ENCODE peak calls at places on chromosomes 2 and 18, in six cellular contexts. T, Q, N, I, J and V are unnamed samples.

GRCh38 chr18:36247036-36247435 is 50.5 kb upstream of the FHOD3 start:
- DNase-seq in N (no peak), I (no peak), T (no peak), J (no peak), Q (no peak), V (peak)

GRCh38 chr18:2237706-2238105 is 333.6 kb downstream of the METTL4 start:
- DNase-seq in Q (peak), N (no peak), T (no peak), I (no peak), J (no peak), V (no peak)

GRCh38 chr18:46419391-46420141 is 237.5 kb downstream of the LOXHD1 start:
- DNase-seq in T (no peak), J (no peak), Q (no peak), N (no peak), I (no peak), V (no peak)

GRCh38 chr2:172639823-172640222 is 83.9 kb downstream of the PDK1 start:
- DNase-seq in J (no peak), T (peak), I (no peak), Q (peak), N (peak), V (peak)

GRCh38 chr2:226788881-226789485 is 10.6 kb downstream of the IRS1 start:
- DNase-seq in T (peak), Q (no peak), N (no peak), I (no peak), J (no peak), V (no peak)

GRCh38 chr2:146388757-146389156 is 1456.1 kb upstream of the ACVR2A start:
- DNase-seq in T (peak), J (no peak), I (no peak), N (no peak), Q (peak), V (no peak)

GRCh38 chr18:50659091-50660003 is 99.5 kb downstream of the MAPK4 start:
- DNase-seq in T (no peak), N (peak), Q (peak), I (no peak), J (no peak), V (peak)

GRCh38 chr2:105801961-105802360 is 57.2 kb downstream of the NCK2 start:
- DNase-seq in N (no peak), T (no peak), J (no peak), Q (no peak), I (no peak), V (no peak)

GRCh38 chr2:73494031-73494430 is 108.4 kb downstream of the ALMS1 start:
- DNase-seq in Q (no peak), T (peak), J (no peak), N (peak), I (no peak), V (peak)

GRCh38 chr2:101152195-101153076 is 1.3 kb upstream of the TBC1D8 start:
- DNase-seq in Q (peak), T (peak), J (peak), I (peak), N (no peak), V (peak)

GRCh38 chr18:78625895-78626294 is 353.7 kb upstream of the SALL3 start:
- DNase-seq in J (no peak), T (no peak), I (no peak), Q (no peak), N (no peak), V (no peak)
- H3K4me3 ChIP-seq in J (no peak), T (no peak), I (no peak), Q (no peak), N (no peak), V (no peak)

DNA sequence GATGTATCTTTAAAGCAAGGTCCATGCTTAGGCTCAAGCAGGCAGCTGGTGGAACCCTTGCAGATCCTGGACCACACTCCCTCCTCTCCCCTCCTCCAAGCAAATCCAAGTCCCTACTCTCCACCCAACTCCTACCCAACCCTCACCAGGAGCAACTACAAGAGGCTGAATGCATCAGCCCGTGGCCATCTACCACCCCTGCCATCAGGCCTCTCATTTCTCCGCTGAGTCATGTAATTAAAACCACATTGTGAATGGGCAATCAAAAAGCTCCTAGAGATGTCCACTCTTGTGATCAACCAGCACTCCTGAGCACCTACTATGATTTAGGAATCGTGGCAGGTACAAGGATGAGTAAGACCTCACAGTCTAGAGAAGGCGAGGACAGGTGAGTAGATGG is 142.2 kb upstream of the CAPN13 start:
- DNase-seq in J (no peak), T (no peak), Q (no peak), N (no peak), I (no peak), V (no peak)
- TF ChIP-seq CTCF in J (no peak), T (no peak), Q (no peak), N (no peak), I (no peak), V (no peak)

GRCh38 chr2:16663121-16663905 is 2.3 kb downstream of the CYRIA start:
- DNase-seq in N (no peak), J (no peak), Q (no peak), I (no peak), T (no peak), V (no peak)

GRCh38 chr2:16664052-16664731 is 1.4 kb downstream of the CYRIA start:
- DNase-seq in N (peak), Q (peak), J (no peak), T (peak), I (no peak), V (peak)

GRCh38 chr2:16664809-16665745 is 557 bp downstream of the CYRIA start:
- DNase-seq in J (no peak), N (no peak), T (no peak), I (no peak), Q (no peak), V (no peak)

GRCh38 chr2:16665746-16666452 is at the start of gene CYRIA:
- DNase-seq in J (no peak), Q (peak), N (no peak), I (no peak), T (peak), V (peak)

GRCh38 chr2:16666453-16666801 is 793 bp upstream of the CYRIA start:
- DNase-seq in T (peak), J (no peak), Q (peak), I (no peak), N (peak), V (no peak)
- H3K4me3 ChIP-seq in T (no peak), J (peak), Q (no peak), I (no peak), N (peak), V (no peak)

GRCh38 chr18:60411715-60412114 is 39.1 kb upstream of the MC4R start:
- DNase-seq in N (no peak), Q (no peak), I (no peak), T (no peak), J (no peak), V (peak)

GRCh38 chr18:60417946-60418345 is 45.4 kb upstream of the MC4R start:
- DNase-seq in T (no peak), I (no peak), J (no peak), N (no peak), Q (no peak), V (no peak)

GRCh38 chr18:60413944-60414547 is 41.5 kb upstream of the MC4R start:
- DNase-seq in T (no peak), J (no peak), Q (no peak), N (no peak), I (no peak), V (peak)
- TF ChIP-seq CTCF in T (peak), J (peak), Q (peak), N (peak), I (no peak), V (peak)